ENCODE peak calls at places on chromosome 22, in seven cellular contexts. H, O, C, J, Y, L and Q are unnamed samples.

GRCh38 chr22:45225732-45226560 is 14.7 kb downstream of the KIAA0930 start:
- DNase-seq in H (no peak), O (no peak), C (no peak), J (no peak), Y (peak; percentile 65), L (peak; percentile 72), Q (no peak)

GRCh38 chr22:36360011-36360410 is 27.8 kb downstream of the MYH9 start:
- DNase-seq in H (no peak), O (no peak), C (no peak), J (no peak), Y (no peak), L (no peak), Q (no peak)

GRCh38 chr22:47340851-47341436 is 578.5 kb downstream of the TBC1D22A start:
- DNase-seq in H (no peak), O (no peak), C (no peak), J (no peak), Y (no peak), L (peak; percentile 33), Q (no peak)

GRCh38 chr22:40592352-40593113 is 44.0 kb downstream of the MRTFA start:
- DNase-seq in H (no peak), O (no peak), C (no peak), J (no peak), Y (no peak), L (no peak), Q (no peak)

GRCh38 chr22:46737105-46737975 is 712 bp downstream of the CERK start:
- DNase-seq in H (peak; percentile 42), O (no peak), C (peak; percentile 25), J (peak; percentile 29), Y (no peak), L (peak; percentile 62), Q (peak; percentile 21)

GRCh38 chr22:46833228-46833627 is 70.8 kb downstream of the TBC1D22A start:
- DNase-seq in H (no peak), O (no peak), C (no peak), J (no peak), Y (no peak), L (peak; percentile 14), Q (no peak)

GRCh38 chr22:38697055-38697980 is 3.4 kb downstream of the JOSD1 start:
- DNase-seq in H (no peak), O (no peak), C (no peak), J (no peak), Y (no peak), L (peak; percentile 56), Q (no peak)

GRCh38 chr22:42747701-42748513 is 27.2 kb upstream of the A4GALT start:
- DNase-seq in H (no peak), O (no peak), C (no peak), J (no peak), Y (no peak), L (peak; percentile 93), Q (no peak)

GRCh38 chr22:18076060-18076497 is 1.7 kb upstream of the PEX26 start:
- DNase-seq in H (peak; percentile 55), O (peak; percentile 66), C (peak; percentile 65), J (no peak), Y (no peak), L (peak; percentile 92), Q (no peak)

GRCh38 chr22:46180370-46181137 is 30.2 kb downstream of the PPARA start:
- DNase-seq in H (no peak), O (no peak), C (no peak), J (no peak), Y (no peak), L (peak; percentile 19), Q (no peak)

GRCh38 chr22:19722175-19722914 is 994 bp upstream of the GP1BB start:
- DNase-seq in H (no peak), O (no peak), C (no peak), J (no peak), Y (no peak), L (no peak), Q (no peak)

GRCh38 chr22:48536691-48537591 is 1290.7 kb downstream of the BRD1 start:
- DNase-seq in H (no peak), O (peak; percentile 87), C (no peak), J (no peak), Y (no peak), L (peak; percentile 9), Q (no peak)

GRCh38 chr22:37428649-37429586 is 1.6 kb upstream of the ELFN2 start:
- DNase-seq in H (peak; percentile 54), O (no peak), C (peak; percentile 73), J (peak; percentile 42), Y (no peak), L (peak; percentile 64), Q (peak; percentile 34)

GRCh38 chr22:48870436-48870835 is 957.2 kb downstream of the BRD1 start:
- DNase-seq in H (no peak), O (peak; percentile 53), C (no peak), J (no peak), Y (peak; percentile 33), L (no peak), Q (no peak)